ENCODE peak calls at places on chromosomes 11 and 22, in six cellular contexts. Q, L, Y, R, J and O are unnamed samples.

GRCh38 chr22:23774922-23775436 is 2.3 kb downstream of the MMP11 start:
- DNase-seq in Q (no peak), L (no peak), Y (no peak), R (peak; percentile 60), J (no peak), O (no peak)

GRCh38 chr22:24325105-24325757 is 54.6 kb downstream of the SPECC1L start:
- DNase-seq in Q (no peak), L (no peak), Y (peak; percentile 51), R (peak; percentile 48), J (peak; percentile 16), O (peak; percentile 90)

GRCh38 chr22:23220485-23221350 is 40.4 kb downstream of the BCR start:
- DNase-seq in Q (no peak), L (no peak), Y (no peak), R (no peak), J (no peak), O (peak; percentile 62)

GRCh38 chr11:19689281-19689975 is 23.2 kb upstream of the NAV2 start:
- DNase-seq in Q (no peak), L (no peak), Y (no peak), R (no peak), J (no peak), O (no peak)

GRCh38 chr22:35381424-35381772 is 502 bp downstream of the HMOX1 start:
- DNase-seq in Q (no peak), L (no peak), Y (no peak), R (no peak), J (no peak), O (no peak)

GRCh38 chr22:41177040-41177625 is 28.0 kb upstream of the L3MBTL2 start:
- DNase-seq in Q (no peak), L (peak; percentile 29), Y (no peak), R (no peak), J (no peak), O (no peak)

GRCh38 chr22:46362934-46363515 is 27.5 kb downstream of the TRMU start:
- DNase-seq in Q (no peak), L (no peak), Y (no peak), R (no peak), J (no peak), O (no peak)

GRCh38 chr11:74693531-74693930 is 37.7 kb downstream of the CHRDL2 start:
- DNase-seq in Q (no peak), L (no peak), Y (no peak), R (no peak), J (no peak), O (no peak)

GRCh38 chr22:24106385-24107381 is 74.6 kb upstream of the SUSD2 start:
- DNase-seq in Q (peak; percentile 20), L (peak; percentile 41), Y (no peak), R (peak; percentile 20), J (no peak), O (peak; percentile 1)

GRCh38 chr11:36141595-36141994 is 147.6 kb downstream of the COMMD9 start:
- DNase-seq in Q (no peak), L (no peak), Y (no peak), R (no peak), J (no peak), O (no peak)

GRCh38 chr11:57787920-57788716 is 26.5 kb downstream of the CTNND1 start:
- DNase-seq in Q (no peak), L (no peak), Y (no peak), R (peak; percentile 36), J (no peak), O (no peak)

GRCh38 chr22:33832558-33833151 is 87.6 kb downstream of the LARGE1 start:
- DNase-seq in Q (no peak), L (no peak), Y (no peak), R (no peak), J (no peak), O (no peak)

GRCh38 chr22:24427500-24428164 is at the start of gene ADORA2A:
- DNase-seq in Q (peak; percentile 81), L (no peak), Y (no peak), R (no peak), J (no peak), O (peak; percentile 90)

GRCh38 chr11:66081505-66081904 is 11.4 kb downstream of the PACS1 start:
- DNase-seq in Q (peak; percentile 70), L (no peak), Y (no peak), R (no peak), J (no peak), O (peak; percentile 85)

GRCh38 chr22:46815132-46815531 is 52.7 kb downstream of the TBC1D22A start:
- DNase-seq in Q (no peak), L (no peak), Y (no peak), R (no peak), J (no peak), O (no peak)

DNA sequence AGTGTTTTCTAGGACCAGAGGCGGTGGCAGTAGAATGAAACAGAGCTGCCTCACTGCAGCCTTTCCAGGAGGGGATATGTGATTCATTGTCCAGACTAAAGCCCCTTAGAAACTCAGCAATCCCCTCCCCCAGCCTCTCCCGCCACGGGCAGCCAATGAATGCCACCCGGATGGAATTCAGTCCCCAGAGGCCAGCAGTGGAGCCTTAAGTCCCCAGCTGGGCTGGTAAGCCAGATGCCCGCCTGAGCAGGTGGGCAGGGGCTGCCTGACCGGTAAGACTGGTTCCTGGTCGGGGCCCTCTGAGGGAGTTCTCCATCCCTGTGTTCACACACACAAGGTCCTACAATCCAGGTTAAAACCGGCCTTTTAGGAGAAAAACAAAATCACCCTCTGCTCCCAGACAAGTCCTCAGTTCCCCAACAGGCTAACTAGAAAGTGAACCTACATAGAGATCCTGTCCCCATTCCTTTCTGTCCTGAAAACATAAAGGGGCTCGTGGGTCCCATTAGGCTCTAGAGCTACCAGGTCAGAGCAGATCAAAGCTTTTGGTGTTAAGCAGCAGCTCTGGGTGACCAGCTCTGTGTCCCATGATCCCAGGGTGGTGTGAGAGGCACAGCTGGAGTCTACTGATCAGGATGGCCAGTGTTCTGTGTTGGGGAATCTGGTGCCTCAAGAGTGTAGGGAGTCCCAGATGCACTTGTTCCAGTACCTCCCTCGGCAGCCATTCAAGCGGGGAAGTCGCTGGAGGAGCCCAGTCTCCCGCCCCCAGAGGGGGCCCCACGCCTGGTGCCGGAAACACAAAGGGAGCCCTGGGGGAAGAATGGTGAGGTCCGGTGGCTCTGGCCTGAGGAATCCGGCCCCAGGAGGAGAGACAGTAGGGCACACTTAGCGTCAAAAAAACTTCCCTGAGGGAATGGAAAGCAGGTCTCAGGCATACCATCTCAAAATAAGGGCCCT is 2.6 kb downstream of the PATZ1 start:
- DNase-seq in Q (no peak), L (no peak), Y (peak; percentile 69), R (peak; percentile 93), J (no peak), O (no peak)
- H3K4me3 ChIP-seq in Q (peak overlapping the region; percentile 72), L (no peak overlapping the region), Y (peak overlapping the region; percentile 14), R (peak overlapping the region; percentile 71), J (peak overlapping the region; percentile 28), O (peak overlapping the region; percentile 86)

GRCh38 chr11:114116800-114117199 is 57.3 kb downstream of the ZBTB16 start:
- DNase-seq in Q (no peak), L (no peak), Y (no peak), R (no peak), J (no peak), O (no peak)

GRCh38 chr11:114116357-114116756 is 56.8 kb downstream of the ZBTB16 start:
- DNase-seq in Q (no peak), L (no peak), Y (no peak), R (no peak), J (no peak), O (no peak)

GRCh38 chr11:114110948-114111347 is 51.4 kb downstream of the ZBTB16 start:
- DNase-seq in Q (no peak), L (peak; percentile 73), Y (no peak), R (no peak), J (no peak), O (no peak)

GRCh38 chr11:114111369-114112042 is 52.0 kb downstream of the ZBTB16 start:
- DNase-seq in Q (no peak), L (no peak), Y (no peak), R (no peak), J (no peak), O (no peak)

GRCh38 chr11:114115406-114116054 is 56.0 kb downstream of the ZBTB16 start:
- DNase-seq in Q (no peak), L (no peak), Y (peak; percentile 76), R (peak; percentile 53), J (no peak), O (no peak)
- H3K4me3 ChIP-seq in Q (no peak overlapping the region), L (no peak overlapping the region), Y (no peak overlapping the region), R (no peak overlapping the region), J (no peak overlapping the region), O (no peak overlapping the region)

GRCh38 chr11:67230406-67230805 is 35.9 kb upstream of the GRK2 start:
- DNase-seq in Q (no peak), L (no peak), Y (no peak), R (no peak), J (no peak), O (no peak)
- H3K4me3 ChIP-seq in Q (no peak overlapping the region), L (no peak overlapping the region), Y (no peak overlapping the region), R (no peak overlapping the region), J (no peak overlapping the region), O (no peak overlapping the region)

DNA sequence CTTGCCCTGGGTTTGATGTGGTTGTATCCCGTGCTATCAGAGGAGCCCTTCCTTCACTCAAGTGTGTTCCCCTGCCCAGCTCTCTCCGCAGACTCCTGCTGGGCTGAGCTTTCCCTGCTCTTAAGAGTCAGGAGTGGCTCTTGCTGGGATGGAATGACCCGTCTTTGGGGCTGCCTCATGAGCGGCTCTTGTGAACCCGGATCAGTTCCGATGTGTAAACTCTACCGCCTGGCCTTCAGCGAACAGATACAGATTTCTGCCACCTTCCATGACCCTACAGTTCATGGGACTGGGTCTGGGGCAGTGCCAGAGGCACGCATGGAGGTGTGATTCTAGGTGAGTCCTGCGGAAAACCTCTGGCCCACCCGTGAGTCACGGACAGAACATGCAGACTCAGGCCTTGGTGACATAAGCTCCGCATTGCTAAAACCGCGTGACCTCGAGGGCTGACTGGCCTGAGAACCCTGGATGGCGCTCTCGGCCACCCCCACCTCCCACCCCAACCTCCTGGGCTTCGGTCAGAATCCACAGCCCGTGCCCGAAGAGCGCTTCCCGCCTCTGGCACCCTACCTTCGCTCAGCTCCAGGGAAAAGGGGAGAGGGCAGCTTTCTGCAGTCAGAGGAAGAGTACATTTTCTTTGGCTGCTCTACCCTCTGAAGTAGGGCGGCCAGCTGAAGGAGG is 1.3 kb upstream of the ZBTB16 start:
- DNase-seq in Q (no peak), L (peak; percentile 57), Y (peak; percentile 57), R (peak; percentile 65), J (no peak), O (no peak)
- H3K4me3 ChIP-seq in Q (no peak overlapping the region), L (peak overlapping the region; percentile 98), Y (no peak overlapping the region), R (peak overlapping the region; percentile 70), J (no peak overlapping the region), O (no peak overlapping the region)

DNA sequence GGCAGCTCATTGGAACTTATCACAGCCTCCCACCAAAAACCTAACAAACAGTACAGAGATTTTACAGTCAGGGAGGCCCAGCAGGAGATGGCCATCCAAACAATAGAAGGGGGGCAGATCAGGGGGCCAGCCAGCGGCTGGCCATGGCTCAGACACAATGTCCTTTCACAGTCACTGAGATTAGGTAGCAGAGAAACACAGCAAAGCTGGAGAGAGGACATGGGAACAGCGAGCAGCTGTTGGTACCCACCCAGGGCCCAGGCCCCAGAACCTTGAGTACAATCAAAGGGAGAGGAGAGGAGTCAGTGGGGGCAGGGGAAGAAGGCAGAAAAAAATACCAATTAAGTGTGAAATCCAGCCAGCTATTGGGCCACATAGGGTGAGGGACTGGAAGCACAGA is 4.2 kb downstream of the TMEM121B start:
- DNase-seq in Q (no peak), L (no peak), Y (no peak), R (peak; percentile 66), J (no peak), O (no peak)
- H3K4me3 ChIP-seq in Q (peak overlapping the region; percentile 27), L (no peak overlapping the region), Y (no peak overlapping the region), R (peak overlapping the region; percentile 2), J (no peak overlapping the region), O (no peak overlapping the region)